ENCODE peak calls at places on chromosomes 12 and 14, in eight cellular contexts. One of them, this sample, is unnamed.

GRCh38 chr12:108759914-108760313 is 28.6 kb upstream of the CORO1C start:
- DNase-seq in GDM1: no peak
- DNase-seq in hypothalamus: no peak
- DNase-seq in small intestine: no peak
- DNase-seq in stimulated activated CD4-positive, alpha-beta T cell treated with anti-CD3 and anti-CD28 coated beads, Interleukin-15, amount 100 ng/mL, for 48 hours: no peak
- DNase-seq in germinal center: no peak
- DNase-seq in ELF-1: no peak
- DNase-seq in activated naive CD8-positive, alpha-beta T cell treated with anti-CD3 and anti-CD28 coated beads for 36 hours: no peak
- DNase-seq in this sample: no peak

GRCh38 chr12:42187799-42188198 is 43.1 kb upstream of the GXYLT1 start:
- DNase-seq in GDM1: no peak
- DNase-seq in hypothalamus: no peak
- DNase-seq in small intestine: no peak
- DNase-seq in stimulated activated CD4-positive, alpha-beta T cell treated with anti-CD3 and anti-CD28 coated beads, Interleukin-15, amount 100 ng/mL, for 48 hours: no peak
- DNase-seq in germinal center: no peak
- DNase-seq in ELF-1: no peak
- DNase-seq in activated naive CD8-positive, alpha-beta T cell treated with anti-CD3 and anti-CD28 coated beads for 36 hours: no peak
- DNase-seq in this sample: no peak

GRCh38 chr14:77761205-77761931 is 412 bp upstream of the SNW1 start:
- DNase-seq in GDM1: peak
- DNase-seq in hypothalamus: peak
- DNase-seq in small intestine: no peak
- DNase-seq in stimulated activated CD4-positive, alpha-beta T cell treated with anti-CD3 and anti-CD28 coated beads, Interleukin-15, amount 100 ng/mL, for 48 hours: no peak
- DNase-seq in germinal center: peak
- DNase-seq in ELF-1: peak
- DNase-seq in activated naive CD8-positive, alpha-beta T cell treated with anti-CD3 and anti-CD28 coated beads for 36 hours: no peak
- DNase-seq in this sample: peak

GRCh38 chr14:58133739-58134138 is 18.3 kb downstream of the ARMH4 start:
- DNase-seq in GDM1: no peak
- DNase-seq in hypothalamus: no peak
- DNase-seq in small intestine: no peak
- DNase-seq in stimulated activated CD4-positive, alpha-beta T cell treated with anti-CD3 and anti-CD28 coated beads, Interleukin-15, amount 100 ng/mL, for 48 hours: no peak
- DNase-seq in germinal center: no peak
- DNase-seq in ELF-1: no peak
- DNase-seq in activated naive CD8-positive, alpha-beta T cell treated with anti-CD3 and anti-CD28 coated beads for 36 hours: no peak
- DNase-seq in this sample: no peak

GRCh38 chr12:2482938-2483337 is 311.8 kb upstream of the FKBP4 start:
- DNase-seq in GDM1: no peak
- DNase-seq in hypothalamus: no peak
- DNase-seq in small intestine: no peak
- DNase-seq in stimulated activated CD4-positive, alpha-beta T cell treated with anti-CD3 and anti-CD28 coated beads, Interleukin-15, amount 100 ng/mL, for 48 hours: no peak
- DNase-seq in germinal center: no peak
- DNase-seq in ELF-1: no peak
- DNase-seq in activated naive CD8-positive, alpha-beta T cell treated with anti-CD3 and anti-CD28 coated beads for 36 hours: no peak
- DNase-seq in this sample: no peak

GRCh38 chr12:77054856-77055255 is 10.5 kb downstream of the E2F7 start:
- DNase-seq in GDM1: no peak
- DNase-seq in hypothalamus: no peak
- DNase-seq in small intestine: no peak
- DNase-seq in stimulated activated CD4-positive, alpha-beta T cell treated with anti-CD3 and anti-CD28 coated beads, Interleukin-15, amount 100 ng/mL, for 48 hours: no peak
- DNase-seq in germinal center: no peak
- DNase-seq in ELF-1: no peak
- DNase-seq in activated naive CD8-positive, alpha-beta T cell treated with anti-CD3 and anti-CD28 coated beads for 36 hours: no peak
- DNase-seq in this sample: no peak

GRCh38 chr12:125160556-125160955 is 95.3 kb downstream of the AACS start:
- DNase-seq in GDM1: no peak
- DNase-seq in hypothalamus: no peak
- DNase-seq in small intestine: no peak
- DNase-seq in stimulated activated CD4-positive, alpha-beta T cell treated with anti-CD3 and anti-CD28 coated beads, Interleukin-15, amount 100 ng/mL, for 48 hours: no peak
- DNase-seq in germinal center: no peak
- DNase-seq in ELF-1: no peak
- DNase-seq in activated naive CD8-positive, alpha-beta T cell treated with anti-CD3 and anti-CD28 coated beads for 36 hours: no peak
- DNase-seq in this sample: no peak

GRCh38 chr14:90755661-90756304 is 60.4 kb downstream of the TTC7B start:
- DNase-seq in GDM1: no peak
- DNase-seq in hypothalamus: no peak
- DNase-seq in small intestine: no peak
- DNase-seq in stimulated activated CD4-positive, alpha-beta T cell treated with anti-CD3 and anti-CD28 coated beads, Interleukin-15, amount 100 ng/mL, for 48 hours: no peak
- DNase-seq in germinal center: no peak
- DNase-seq in ELF-1: no peak
- DNase-seq in activated naive CD8-positive, alpha-beta T cell treated with anti-CD3 and anti-CD28 coated beads for 36 hours: no peak
- DNase-seq in this sample: no peak

GRCh38 chr12:42296503-42297109 is 29.3 kb downstream of the ZCRB1 start:
- DNase-seq in GDM1: no peak
- DNase-seq in hypothalamus: no peak
- DNase-seq in small intestine: peak
- DNase-seq in stimulated activated CD4-positive, alpha-beta T cell treated with anti-CD3 and anti-CD28 coated beads, Interleukin-15, amount 100 ng/mL, for 48 hours: no peak
- DNase-seq in germinal center: no peak
- DNase-seq in ELF-1: peak
- DNase-seq in activated naive CD8-positive, alpha-beta T cell treated with anti-CD3 and anti-CD28 coated beads for 36 hours: no peak
- DNase-seq in this sample: peak

GRCh38 chr14:89386214-89386886 is 30.7 kb downstream of the FOXN3 start:
- DNase-seq in GDM1: no peak
- DNase-seq in hypothalamus: no peak
- DNase-seq in small intestine: peak
- DNase-seq in stimulated activated CD4-positive, alpha-beta T cell treated with anti-CD3 and anti-CD28 coated beads, Interleukin-15, amount 100 ng/mL, for 48 hours: peak
- DNase-seq in germinal center: no peak
- DNase-seq in ELF-1: no peak
- DNase-seq in activated naive CD8-positive, alpha-beta T cell treated with anti-CD3 and anti-CD28 coated beads for 36 hours: no peak
- DNase-seq in this sample: no peak